ENCODE peak calls at places on chromosomes 1 and 21, in four cellular contexts. A is esophagus squamous epithelium, H is NT2/D1, V is testis. T is an unnamed sample.

GRCh38 chr1:7535934-7536878 is 234.9 kb upstream of the VAMP3 start:
- DNase-seq in A (no peak), H (peak; percentile 40), V (no peak), T (peak; percentile 89)

GRCh38 chr1:206898089-206898908 is 1.1 kb downstream of the IL24 start:
- DNase-seq in A (no peak), H (no peak), V (no peak), T (no peak)

GRCh38 chr1:76146184-76146583 is 71.6 kb downstream of the ST6GALNAC3 start:
- DNase-seq in A (no peak), H (no peak), V (no peak), T (no peak)

GRCh38 chr1:21706151-21706835 is 37.1 kb upstream of the RAP1GAP start:
- DNase-seq in A (no peak), H (peak; percentile 42), V (no peak), T (peak; percentile 76)

GRCh38 chr1:233656700-233657099 is 42.8 kb downstream of the KCNK1 start:
- DNase-seq in A (no peak), H (no peak), V (no peak), T (no peak)

GRCh38 chr1:186960866-186961265 is 132.1 kb downstream of the PLA2G4A start:
- DNase-seq in A (no peak), H (no peak), V (no peak), T (no peak)

GRCh38 chr1:15618685-15619525 is 1.6 kb downstream of the DDI2 start:
- DNase-seq in A (no peak), H (no peak), V (no peak), T (no peak)

GRCh38 chr21:36388835-36389234 is 3.6 kb downstream of the CHAF1B start:
- DNase-seq in A (no peak), H (peak; percentile 32), V (no peak), T (peak; percentile 73)

GRCh38 chr1:27562021-27562420 is 41.9 kb downstream of the AHDC1 start:
- DNase-seq in A (no peak), H (no peak), V (peak; percentile 65), T (peak; percentile 69)

GRCh38 chr1:183030053-183030452 is 6.8 kb downstream of the LAMC1 start:
- DNase-seq in A (no peak), H (no peak), V (no peak), T (no peak)

GRCh38 chr1:161872506-161872905 is 106.4 kb downstream of the ATF6 start:
- DNase-seq in A (no peak), H (no peak), V (no peak), T (no peak)

GRCh38 chr1:202615501-202616354 is 94.5 kb downstream of the SYT2 start:
- DNase-seq in A (no peak), H (no peak), V (no peak), T (no peak)

GRCh38 chr1:87279966-87280535 is 48.6 kb upstream of the LMO4 start:
- DNase-seq in A (no peak), H (no peak), V (no peak), T (no peak)

GRCh38 chr1:6041432-6042062 is 4.1 kb upstream of the KCNAB2 start:
- DNase-seq in A (no peak), H (no peak), V (peak; percentile 55), T (peak; percentile 97)

GRCh38 chr1:198693321-198693720 is 54.5 kb downstream of the PTPRC start:
- DNase-seq in A (no peak), H (no peak), V (no peak), T (no peak)

GRCh38 chr1:220748091-220748934 is at the start of gene MTARC2:
- DNase-seq in A (peak; percentile 17), H (peak; percentile 75), V (peak; percentile 94), T (peak; percentile 88)

GRCh38 chr1:14049965-14050364 is 350.0 kb downstream of the PRDM2 start:
- DNase-seq in A (no peak), H (no peak), V (no peak), T (no peak)
- H3K4me3 ChIP-seq in A (no peak overlapping the region), H (no peak overlapping the region), V (no peak overlapping the region), T (no peak overlapping the region)

GRCh38 chr1:18691648-18692047 is 61.0 kb downstream of the PAX7 start:
- DNase-seq in A (no peak), H (no peak), V (no peak), T (no peak)

GRCh38 chr1:18697541-18697940 is 66.9 kb downstream of the PAX7 start:
- DNase-seq in A (no peak), H (no peak), V (no peak), T (no peak)

DNA sequence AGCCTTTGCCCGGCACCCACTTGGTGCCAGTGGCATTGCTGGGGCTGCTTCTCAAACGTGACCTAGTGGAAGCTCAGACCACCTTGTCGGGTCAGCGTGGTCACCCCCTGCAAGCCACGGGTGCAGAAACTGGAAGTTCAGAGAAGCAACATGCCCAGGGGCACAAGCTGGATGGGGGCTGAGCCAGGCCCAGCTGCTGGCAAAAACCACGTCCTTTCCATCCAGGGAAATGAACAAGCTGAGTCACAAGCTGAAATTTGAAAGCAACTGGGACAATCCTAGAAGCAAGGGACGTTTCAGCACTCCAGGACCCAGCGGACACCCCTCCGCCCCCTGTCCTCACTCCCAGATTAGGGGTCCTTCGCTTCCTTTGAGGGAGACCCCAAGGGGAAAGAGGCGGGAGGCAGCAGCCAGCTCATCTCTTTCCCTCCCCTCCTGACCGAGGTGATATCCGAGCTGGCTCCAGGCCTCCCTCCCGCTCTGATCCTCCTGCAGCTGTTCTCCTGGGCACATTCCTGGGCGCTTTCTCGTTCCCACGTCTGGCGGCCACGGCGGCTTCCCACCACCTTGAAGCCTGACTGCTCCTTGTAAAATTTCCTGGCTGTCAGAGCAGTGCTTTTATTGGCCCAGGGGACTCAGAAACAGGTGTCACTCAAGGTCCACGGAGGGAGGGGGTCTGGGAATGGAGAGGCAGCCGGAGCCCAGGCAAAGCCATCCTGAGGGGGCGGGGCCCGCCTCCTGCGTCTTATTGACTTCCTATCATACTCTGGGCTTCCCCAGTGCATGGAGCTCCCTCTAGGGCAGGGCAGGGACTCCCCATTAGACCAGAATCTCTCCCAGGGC is 62.8 kb downstream of the PAX7 start:
- DNase-seq in A (no peak), H (no peak), V (no peak), T (peak; percentile 95)
- H3K27me3 ChIP-seq in A (peaks cover 98% of the 10 kb centered on the region), H (peaks cover 31% of the 10 kb centered on the region), V (no peaks in the 10 kb centered on the region), T (peaks cover 9% of the 10 kb centered on the region)

GRCh38 chr1:151288502-151288901 is 6.4 kb downstream of the ZNF687 start:
- DNase-seq in A (no peak), H (no peak), V (no peak), T (no peak)

GRCh38 chr1:151287767-151288500 is 5.8 kb downstream of the ZNF687 start:
- DNase-seq in A (no peak), H (no peak), V (no peak), T (no peak)

GRCh38 chr1:151289991-151290708 is 8.1 kb downstream of the ZNF687 start:
- DNase-seq in A (no peak), H (no peak), V (no peak), T (no peak)

GRCh38 chr1:151290709-151291303 is 8.7 kb downstream of the ZNF687 start:
- DNase-seq in A (no peak), H (no peak), V (no peak), T (peak; percentile 53)

GRCh38 chr1:151289080-151289935 is 7.2 kb downstream of the ZNF687 start:
- DNase-seq in A (no peak), H (no peak), V (no peak), T (peak; percentile 43)
- H3K36me3 ChIP-seq in A (peaks cover 68% of the 10 kb centered on the region), H (peaks cover 96% of the 10 kb centered on the region), V (no peaks in the 10 kb centered on the region), T (peaks cover 44% of the 10 kb centered on the region)

GRCh38 chr1:217115404-217116380 is 392.5 kb upstream of the ESRRG start:
- DNase-seq in A (no peak), H (no peak), V (no peak), T (no peak)

GRCh38 chr1:217117973-217118465 is 394.8 kb upstream of the ESRRG start:
- DNase-seq in A (no peak), H (no peak), V (no peak), T (no peak)
- H3K4me3 ChIP-seq in A (no peak overlapping the region), H (no peak overlapping the region), V (no peak overlapping the region), T (no peak overlapping the region)

T was measured in H7.